ENCODE peak calls at places on chromosomes 1 and 21, in five cellular contexts. E is fibroblast of lung, V is neural progenitor cell, F is osteoblast, D is astrocyte. S is an unnamed sample.

GRCh38 chr1:38605091-38605490 is 254.5 kb downstream of the RRAGC start:
- DNase-seq in E (no peak), V (no peak), F (no peak), D (no peak), S (no peak)

GRCh38 chr1:94022471-94023189 is 98.3 kb downstream of the ABCA4 start:
- DNase-seq in E (peak; percentile 87), V (no peak), F (peak; percentile 97), D (peak; percentile 98), S (peak; percentile 96)

GRCh38 chr1:97826820-97827219 is 94.0 kb downstream of the DPYD start:
- DNase-seq in E (no peak), V (no peak), F (no peak), D (no peak), S (no peak)

GRCh38 chr1:58266242-58266641 is 280.3 kb downstream of the OMA1 start:
- DNase-seq in E (no peak), V (no peak), F (no peak), D (no peak), S (no peak)

GRCh38 chr1:220701974-220702373 is 11.8 kb downstream of the C1orf115 start:
- DNase-seq in E (no peak), V (no peak), F (peak; percentile 62), D (no peak), S (no peak)

GRCh38 chr1:39576016-39576657 is 453 bp downstream of the PABPC4 start:
- DNase-seq in E (peak; percentile 19), V (peak; percentile 76), F (peak; percentile 87), D (no peak), S (no peak)

GRCh38 chr1:6899141-6899540 is 113.9 kb downstream of the CAMTA1 start:
- DNase-seq in E (peak; percentile 56), V (no peak), F (no peak), D (no peak), S (no peak)

GRCh38 chr1:45685308-45686080 is 839 bp downstream of the GPBP1L1 start:
- DNase-seq in E (peak; percentile 23), V (peak; percentile 9), F (peak; percentile 70), D (no peak), S (peak; percentile 32)

GRCh38 chr1:22702671-22703070 is 8.0 kb upstream of the EPHB2 start:
- DNase-seq in E (no peak), V (no peak), F (peak; percentile 73), D (no peak), S (no peak)

GRCh38 chr1:90835661-90836344 is 118.7 kb upstream of the BARHL2 start:
- DNase-seq in E (no peak), V (peak; percentile 62), F (no peak), D (no peak), S (no peak)

GRCh38 chr1:94039514-94039870 is 81.5 kb downstream of the ABCA4 start:
- DNase-seq in E (peak; percentile 71), V (peak; percentile 94), F (no peak), D (peak; percentile 38), S (no peak)

GRCh38 chr1:211741116-211741515 is 65.7 kb upstream of the NEK2 start:
- DNase-seq in E (no peak), V (no peak), F (no peak), D (no peak), S (no peak)

GRCh38 chr1:4594286-4594991 is 60.0 kb upstream of the AJAP1 start:
- DNase-seq in E (no peak), V (no peak), F (peak; percentile 73), D (no peak), S (no peak)

GRCh38 chr1:158180741-158181576 is at the start of gene CD1D:
- DNase-seq in E (peak; percentile 25), V (peak; percentile 77), F (peak; percentile 62), D (no peak), S (peak; percentile 27)

GRCh38 chr1:30840904-30841598 is 67.5 kb downstream of the SDC3 start:
- DNase-seq in E (peak; percentile 53), V (peak; percentile 74), F (no peak), D (no peak), S (no peak)

GRCh38 chr1:30713211-30713770 is 10.1 kb downstream of the MATN1 start:
- DNase-seq in E (peak; percentile 19), V (no peak), F (peak; percentile 54), D (no peak), S (no peak)

GRCh38 chr1:195709821-195710220 is 898.4 kb downstream of the KCNT2 start:
- DNase-seq in E (no peak), V (no peak), F (no peak), D (no peak), S (no peak)

GRCh38 chr1:12245116-12245515 is 15.3 kb downstream of the VPS13D start:
- DNase-seq in E (peak; percentile 47), V (no peak), F (no peak), D (no peak), S (no peak)

GRCh38 chr1:159171688-159172501 is 480 bp downstream of the CADM3 start:
- DNase-seq in E (no peak), V (peak; percentile 75), F (peak; percentile 73), D (no peak), S (no peak)

GRCh38 chr1:94522304-94522703 is 19.3 kb downstream of the F3 start:
- DNase-seq in E (peak; percentile 80), V (peak; percentile 78), F (peak; percentile 18), D (no peak), S (peak; percentile 48)

GRCh38 chr1:150186789-150187559 is 37.3 kb downstream of the PLEKHO1 start:
- DNase-seq in E (peak; percentile 55), V (peak; percentile 65), F (no peak), D (peak; percentile 78), S (peak; percentile 23)

GRCh38 chr1:245475116-245475515 is 320.3 kb downstream of the KIF26B start:
- DNase-seq in E (peak; percentile 59), V (no peak), F (no peak), D (peak; percentile 72), S (peak; percentile 9)

DNA sequence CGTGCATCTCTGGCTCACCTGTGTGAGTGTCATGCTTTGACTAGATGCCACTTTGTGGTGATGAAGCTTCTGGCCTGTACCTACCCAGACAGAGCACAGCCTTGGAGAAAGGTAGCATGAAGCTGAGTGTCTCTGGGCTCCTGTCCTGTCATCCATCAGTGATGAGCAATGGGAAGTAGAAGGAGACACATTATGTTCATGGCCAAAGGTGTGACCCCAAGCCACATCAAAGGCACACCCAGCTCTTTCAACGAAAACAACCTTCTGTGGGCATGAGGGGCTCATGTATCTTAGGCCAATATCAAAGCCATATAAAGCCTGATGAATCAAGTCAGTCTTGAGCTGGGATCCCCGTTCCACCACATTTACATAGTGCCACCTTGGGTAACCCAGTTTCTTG is 1.0 kb upstream of the CLIC6 start:
- DNase-seq in E (no peak), V (no peak), F (no peak), D (no peak), S (no peak)
- H3K27me3 ChIP-seq in E (peaks cover 38% of the 10 kb centered on the region), V (peaks cover 84% of the 10 kb centered on the region), F (peaks cover 91% of the 10 kb centered on the region), D (peaks cover 71% of the 10 kb centered on the region), S (peaks cover 34% of the 10 kb centered on the region)

GRCh38 chr1:16369821-16370220 is 2.8 kb downstream of the SZRD1 start:
- DNase-seq in E (no peak), V (no peak), F (no peak), D (no peak), S (no peak)
- H4K20me1 ChIP-seq in E (no peaks in the 10 kb centered on the region), V (peaks cover 72% of the 10 kb centered on the region), F (peaks cover 53% of the 10 kb centered on the region), D (peaks cover 57% of the 10 kb centered on the region), S (no peaks in the 10 kb centered on the region)

GRCh38 chr1:110100335-110100734 is 11.9 kb upstream of the UBL4B start:
- DNase-seq in E (no peak), V (no peak), F (no peak), D (no peak), S (no peak)
- H3K4me2 ChIP-seq in E (no peak overlapping the region), V (no peak overlapping the region), F (no peak overlapping the region), D (no peak overlapping the region), S (no peak overlapping the region)

GRCh38 chr1:2168535-2168934 is 26.0 kb downstream of the FAAP20 start:
- DNase-seq in E (no peak), V (no peak), F (no peak), D (no peak), S (no peak)
- H3K27me3 ChIP-seq in E (no peaks in the 10 kb centered on the region), V (no peaks in the 10 kb centered on the region), F (peaks cover 20% of the 10 kb centered on the region), D (no peaks in the 10 kb centered on the region), S (no peaks in the 10 kb centered on the region)

DNA sequence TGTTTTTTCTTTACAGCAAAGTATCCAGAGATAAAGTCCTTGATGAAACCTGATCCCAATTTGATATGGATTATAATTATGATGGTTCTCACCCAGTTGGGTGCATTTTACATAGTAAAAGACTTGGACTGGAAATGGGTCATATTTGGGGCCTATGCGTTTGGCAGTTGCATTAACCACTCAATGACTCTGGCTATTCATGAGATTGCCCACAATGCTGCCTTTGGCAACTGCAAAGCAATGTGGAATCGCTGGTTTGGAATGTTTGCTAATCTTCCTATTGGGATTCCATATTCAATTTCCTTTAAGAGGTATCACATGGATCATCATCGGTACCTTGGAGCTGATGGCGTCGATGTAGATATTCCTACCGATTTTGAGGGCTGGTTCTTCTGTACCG is 6.5 kb downstream of the DEGS1 start:
- DNase-seq in E (no peak), V (no peak), F (no peak), D (peak; percentile 33), S (no peak)
- H4K20me1 ChIP-seq in E (no peaks in the 10 kb centered on the region), V (no peaks in the 10 kb centered on the region), F (peaks cover 44% of the 10 kb centered on the region), D (peaks cover 75% of the 10 kb centered on the region), S (no peaks in the 10 kb centered on the region)